ENCODE peak calls at places on chromosomes 3 and 15, in nine cellular contexts. K is OCI-LY7; Y is CD8-positive, alpha-beta memory T cell; Q is SJSA1; I is MM.1S; N is CD4-positive, alpha-beta memory T cell; L is ovary; E is mesendoderm; S is CD8-positive, alpha-beta T cell. O is an unnamed sample. For H3K4me1, the result is how much of the 10 kb centered on the place peaks cover.

GRCh38 chr15:25250011-25250596 is 188.7 kb downstream of the UBE3A start:
- DNase-seq in K (no peak), Y (no peak), Q (no peak), I (no peak), N (no peak), L (peak), E (no peak), S (peak), O (peak)

GRCh38 chr3:78613366-78614008 is 1154.3 kb downstream of the ROBO1 start:
- DNase-seq in K (no peak), Y (no peak), Q (no peak), I (no peak), N (no peak), L (no peak), E (no peak), S (no peak), O (no peak)

GRCh38 chr15:99439524-99439835 is 126.3 kb upstream of the MEF2A start:
- DNase-seq in K (no peak), Y (no peak), Q (no peak), I (no peak), N (no peak), L (peak), E (no peak), S (no peak), O (no peak)

GRCh38 chr3:85758442-85758841 is 799.7 kb downstream of the CADM2 start:
- DNase-seq in K (no peak), Y (no peak), Q (no peak), I (no peak), N (no peak), L (no peak), E (no peak), S (no peak), O (no peak)

GRCh38 chr3:2098398-2099027 is at the start of gene CNTN4:
- DNase-seq in K (no peak), Y (no peak), Q (no peak), I (peak), N (no peak), L (peak), E (peak), S (no peak), O (peak)

GRCh38 chr3:30354513-30354912 is 251.9 kb upstream of the TGFBR2 start:
- DNase-seq in K (no peak), Y (no peak), Q (no peak), I (no peak), N (no peak), L (peak), E (no peak), S (no peak), O (peak)

GRCh38 chr3:69542265-69543079 is 156.6 kb upstream of the FRMD4B start:
- DNase-seq in K (no peak), Y (no peak), Q (peak), I (no peak), N (no peak), L (peak), E (peak), S (no peak), O (no peak)

GRCh38 chr3:135627057-135627456 is 338.5 kb upstream of the PPP2R3A start:
- DNase-seq in K (no peak), Y (no peak), Q (no peak), I (no peak), N (no peak), L (no peak), E (no peak), S (no peak), O (no peak)

GRCh38 chr15:26242565-26242964 is 379.4 kb upstream of the ATP10A start:
- DNase-seq in K (no peak), Y (no peak), Q (no peak), I (no peak), N (no peak), L (no peak), E (peak), S (no peak), O (no peak)

GRCh38 chr3:78004578-78004977 is 964.7 kb downstream of the ROBO2 start:
- DNase-seq in K (no peak), Y (no peak), Q (no peak), I (no peak), N (no peak), L (no peak), E (no peak), S (no peak), O (no peak)

GRCh38 chr3:69368129-69368741 is 17.7 kb downstream of the FRMD4B start:
- DNase-seq in K (peak), Y (peak), Q (no peak), I (peak), N (peak), L (no peak), E (no peak), S (peak), O (no peak)

GRCh38 chr3:50316657-50317242 is 5.8 kb downstream of the HYAL2 start:
- DNase-seq in K (peak), Y (peak), Q (no peak), I (no peak), N (peak), L (no peak), E (peak), S (peak), O (no peak)

GRCh38 chr15:77122576-77122975 is 51.7 kb upstream of the TSPAN3 start:
- DNase-seq in K (no peak), Y (no peak), Q (no peak), I (peak), N (no peak), L (no peak), E (no peak), S (no peak), O (no peak)

GRCh38 chr3:134341391-134341790 is 32.9 kb downstream of the AMOTL2 start:
- DNase-seq in K (no peak), Y (no peak), Q (no peak), I (no peak), N (no peak), L (no peak), E (no peak), S (no peak), O (no peak)

GRCh38 chr15:52733078-52733477 is 53.9 kb upstream of the ATOSA start:
- DNase-seq in K (no peak), Y (no peak), Q (no peak), I (no peak), N (no peak), L (no peak), E (no peak), S (no peak), O (no peak)

DNA sequence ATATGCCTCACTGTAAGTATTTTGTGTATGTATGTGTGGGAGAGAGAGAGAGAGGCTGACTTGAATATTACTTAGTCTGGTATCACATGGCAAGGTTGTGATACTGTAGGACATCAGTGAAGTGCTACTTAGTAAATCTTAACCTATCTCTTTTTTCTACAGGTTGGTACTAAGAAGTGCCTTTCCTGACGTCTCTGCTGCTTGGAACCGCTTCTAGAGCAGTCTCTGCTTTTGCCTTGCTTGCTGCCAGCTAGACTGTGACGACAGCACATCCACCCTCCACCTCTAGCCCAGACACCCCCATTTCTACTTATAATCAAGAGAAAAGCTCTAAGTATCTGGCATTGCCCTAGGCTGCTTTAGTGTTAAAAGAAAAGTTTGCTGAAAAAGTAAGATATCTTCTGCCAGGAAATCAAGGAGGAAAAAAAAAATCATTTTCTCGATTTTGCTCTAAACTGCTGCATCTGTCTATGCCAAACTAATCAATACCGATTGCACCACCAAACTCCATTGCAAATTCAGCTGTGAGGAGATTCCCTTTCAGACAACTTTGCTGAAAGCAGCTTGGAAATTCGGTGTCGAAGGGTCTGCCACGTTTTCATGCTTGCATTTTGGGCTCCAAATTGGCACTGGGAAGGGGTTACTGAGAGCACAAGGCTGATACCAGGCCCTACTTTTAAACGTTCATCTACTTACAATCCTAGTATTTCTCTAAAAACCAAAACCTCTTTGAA is 30.7 kb downstream of the MBNL1 start:
- DNase-seq in K (peak), Y (peak), Q (no peak), I (no peak), N (peak), L (no peak), E (no peak), S (no peak), O (no peak)
- H3K4me3 ChIP-seq in K (peak), Y (peak), Q (no peak), I (no peak), N (peak), L (peak), E (no peak), S (no peak), O (peak)

GRCh38 chr15:67166280-67167009 is 88.0 kb downstream of the AAGAB start:
- DNase-seq in K (no peak), Y (no peak), Q (no peak), I (no peak), N (no peak), L (no peak), E (no peak), S (no peak), O (no peak)
- H3K4me1 ChIP-seq in K (under half), Y (under half), Q (under half), I (under half), N (under half), L (under half), E (under half), S (under half), O (half or more)

GRCh38 chr15:48177383-48177874 is 666 bp downstream of the MYEF2 start:
- DNase-seq in K (peak), Y (peak), Q (peak), I (peak), N (no peak), L (no peak), E (peak), S (no peak), O (peak)

GRCh38 chr15:48177875-48178611 is at the start of gene MYEF2:
- DNase-seq in K (peak), Y (peak), Q (peak), I (peak), N (peak), L (peak), E (peak), S (peak), O (peak)

GRCh38 chr15:48176097-48176496 is 2.0 kb downstream of the MYEF2 start:
- DNase-seq in K (no peak), Y (no peak), Q (no peak), I (no peak), N (no peak), L (no peak), E (no peak), S (no peak), O (no peak)

GRCh38 chr15:48178612-48178931 is 477 bp upstream of the MYEF2 start:
- DNase-seq in K (no peak), Y (no peak), Q (no peak), I (no peak), N (no peak), L (no peak), E (no peak), S (no peak), O (no peak)

DNA sequence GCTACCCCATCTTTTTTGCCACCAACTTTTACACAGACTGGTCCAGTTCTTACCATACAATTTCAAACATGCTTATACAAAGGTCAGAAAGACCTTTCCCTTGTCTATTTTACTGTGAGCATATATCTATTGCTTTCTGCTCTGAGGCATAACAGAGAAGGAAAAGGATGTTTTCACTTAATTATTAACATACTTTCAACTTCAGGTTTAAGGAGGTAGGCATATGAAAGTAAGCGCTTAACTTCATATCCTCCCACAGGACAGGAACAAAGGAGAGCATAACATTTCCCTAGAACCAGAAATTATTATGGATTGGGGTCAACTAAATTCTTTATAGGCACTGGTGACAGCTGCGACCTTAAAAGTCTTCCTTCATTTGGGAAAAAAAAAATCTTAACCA is 1.1 kb downstream of the MYEF2 start:
- DNase-seq in K (no peak), Y (no peak), Q (no peak), I (no peak), N (no peak), L (no peak), E (no peak), S (no peak), O (no peak)
- H3K27ac ChIP-seq in K (peak), Y (no peak), Q (no peak), I (no peak), N (no peak), L (no peak), E (no peak), S (no peak), O (no peak)

GRCh38 chr15:85331666-85332261 is 48.6 kb upstream of the AKAP13 start:
- DNase-seq in K (peak), Y (no peak), Q (no peak), I (no peak), N (no peak), L (no peak), E (no peak), S (no peak), O (no peak)
- H3K4me3 ChIP-seq in K (peak), Y (peak), Q (no peak), I (peak), N (no peak), L (no peak), E (no peak), S (no peak), O (no peak)